ENCODE peak calls at places on chromosomes 4 and X, in five cellular contexts. P is transverse colon, Z is AG10803, N is left ventricle myocardium inferior, T is astrocyte of the spinal cord. V is an unnamed sample.

GRCh38 chrX:13254870-13255269 is 65.0 kb downstream of the ATXN3L start:
- DNase-seq in P (no peak), T (no peak), N (no peak), Z (no peak), V (no peak)

GRCh38 chrX:37956223-37956622 is 50.1 kb upstream of the SYTL5 start:
- DNase-seq in N (no peak), T (no peak), Z (no peak), P (no peak), V (no peak)

GRCh38 chr4:15563871-15564270 is 91.3 kb downstream of the FBXL5 start:
- DNase-seq in N (no peak), Z (no peak), P (no peak), T (no peak), V (no peak)

GRCh38 chrX:15310117-15310516 is 5.3 kb downstream of the ASB11 start:
- DNase-seq in P (no peak), T (no peak), Z (peak), N (no peak), V (no peak)

GRCh38 chr4:124121511-124121934 is 591.0 kb downstream of the ANKRD50 start:
- DNase-seq in T (peak), P (no peak), N (no peak), Z (peak), V (peak)

GRCh38 chr4:27692098-27692679 is 831.5 kb downstream of the STIM2 start:
- DNase-seq in P (no peak), N (no peak), T (peak), Z (peak), V (no peak)

GRCh38 chr4:5361968-5362367 is 310.7 kb downstream of the STK32B start:
- DNase-seq in T (peak), P (no peak), Z (no peak), N (no peak), V (no peak)

GRCh38 chrX:48461830-48462229 is 8.2 kb downstream of the SLC38A5 start:
- DNase-seq in T (no peak), N (no peak), Z (no peak), P (no peak), V (no peak)

GRCh38 chrX:27600686-27601085 is 10.5 kb downstream of the DCAF8L2 start:
- DNase-seq in P (no peak), T (no peak), Z (no peak), N (no peak), V (no peak)

GRCh38 chr4:55509272-55509671 is 37.4 kb downstream of the CLOCK start:
- DNase-seq in T (peak), P (no peak), Z (no peak), N (no peak), V (no peak)

GRCh38 chrX:9859711-9860555 is 73.7 kb downstream of the SHROOM2 start:
- DNase-seq in N (no peak), Z (peak), P (no peak), T (peak), V (peak)

GRCh38 chrX:72554448-72555140 is 18.0 kb downstream of the HDAC8 start:
- DNase-seq in P (no peak), N (no peak), T (peak), Z (no peak), V (no peak)

GRCh38 chr4:108920688-108921087 is 157.8 kb upstream of the ETNPPL start:
- DNase-seq in P (no peak), N (no peak), Z (no peak), T (no peak), V (no peak)

GRCh38 chrX:41350150-41350975 is 16.4 kb downstream of the DDX3X start:
- DNase-seq in N (no peak), Z (peak), P (no peak), T (peak), V (no peak)

GRCh38 chrX:7025471-7025870 is 122.0 kb upstream of the STS start:
- DNase-seq in N (no peak), P (no peak), Z (no peak), T (no peak), V (no peak)

GRCh38 chrX:141439651-141440050 is 144.9 kb downstream of the SPANXA1 start:
- DNase-seq in P (no peak), Z (peak), N (no peak), T (no peak), V (no peak)

GRCh38 chr4:3836802-3837601 is 70.8 kb downstream of the ADRA2C start:
- DNase-seq in T (no peak), N (no peak), P (no peak), Z (no peak), V (no peak)

GRCh38 chr4:162282711-162283110 is 118.9 kb upstream of the FSTL5 start:
- DNase-seq in T (no peak), N (no peak), Z (no peak), P (no peak), V (no peak)

GRCh38 chr4:187174749-187175148 is 451.1 kb upstream of the FAT1 start:
- DNase-seq in P (peak), N (no peak), T (no peak), Z (no peak), V (no peak)

GRCh38 chr4:170278481-170278880 is 188.7 kb upstream of the AADAT start:
- DNase-seq in T (no peak), N (no peak), Z (no peak), P (no peak), V (no peak)

GRCh38 chr4:6526171-6526570 is 48.8 kb upstream of the MAN2B2 start:
- DNase-seq in P (no peak), N (no peak), T (no peak), Z (no peak), V (no peak)

GRCh38 chr4:86717651-86718050 is 123.5 kb downstream of the PTPN13 start:
- DNase-seq in Z (no peak), P (no peak), N (no peak), T (no peak), V (no peak)

GRCh38 chr4:114600672-114601071 is 2.1 kb downstream of the UGT8 start:
- DNase-seq in N (no peak), T (peak), P (no peak), Z (no peak), V (no peak)

GRCh38 chr4:71133491-71133890 is 140.0 kb downstream of the DCK start:
- DNase-seq in N (no peak), T (no peak), Z (no peak), P (no peak), V (no peak)

GRCh38 chr4:167838686-167839085 is 253.7 kb upstream of the ANXA10 start:
- DNase-seq in Z (no peak), P (no peak), N (no peak), T (peak), V (no peak)

GRCh38 chr4:101156619-101157310 is 190.6 kb downstream of the PPP3CA start:
- DNase-seq in Z (no peak), T (no peak), P (no peak), N (no peak), V (no peak)

GRCh38 chrX:153519569-153520285 is 2.3 kb downstream of the ATP2B3 start:
- DNase-seq in Z (no peak), P (no peak), T (no peak), N (no peak), V (no peak)

GRCh38 chr4:38177035-38177791 is 217.0 kb downstream of the PTTG2 start:
- DNase-seq in T (peak), P (peak), N (peak), Z (peak), V (no peak)

GRCh38 chr4:8267077-8267476 is 2.5 kb upstream of the HTRA3 start:
- DNase-seq in P (peak), N (peak), T (peak), Z (peak), V (no peak)

GRCh38 chrX:152600853-152601635 is 36.7 kb upstream of the GABRQ start:
- DNase-seq in N (no peak), Z (no peak), T (no peak), P (no peak), V (no peak)

GRCh38 chr4:148845609-148846008 is 403.4 kb upstream of the NR3C2 start:
- DNase-seq in P (no peak), N (no peak), T (no peak), Z (no peak), V (no peak)

GRCh38 chr4:44806076-44806475 is 79.7 kb upstream of the GNPDA2 start:
- DNase-seq in N (no peak), P (no peak), Z (no peak), T (no peak), V (no peak)

GRCh38 chr4:2954358-2955185 is 8.6 kb downstream of the NOP14 start:
- DNase-seq in Z (no peak), T (no peak), P (no peak), N (no peak), V (no peak)

GRCh38 chr4:1113311-1114009 is at the start of gene RNF212:
- DNase-seq in Z (peak), T (no peak), N (no peak), P (peak), V (no peak)

GRCh38 chrX:56026816-56027215 is 205.3 kb upstream of the KLF8 start:
- DNase-seq in P (no peak), T (no peak), Z (no peak), N (no peak), V (no peak)

GRCh38 chr4:82903737-82904136 is 3.2 kb downstream of the THAP9 start:
- DNase-seq in N (no peak), T (no peak), P (no peak), Z (no peak), V (no peak)

GRCh38 chr4:2390780-2391490 is 27.5 kb downstream of the ZFYVE28 start:
- DNase-seq in N (no peak), T (no peak), Z (no peak), P (no peak), V (no peak)

DNA sequence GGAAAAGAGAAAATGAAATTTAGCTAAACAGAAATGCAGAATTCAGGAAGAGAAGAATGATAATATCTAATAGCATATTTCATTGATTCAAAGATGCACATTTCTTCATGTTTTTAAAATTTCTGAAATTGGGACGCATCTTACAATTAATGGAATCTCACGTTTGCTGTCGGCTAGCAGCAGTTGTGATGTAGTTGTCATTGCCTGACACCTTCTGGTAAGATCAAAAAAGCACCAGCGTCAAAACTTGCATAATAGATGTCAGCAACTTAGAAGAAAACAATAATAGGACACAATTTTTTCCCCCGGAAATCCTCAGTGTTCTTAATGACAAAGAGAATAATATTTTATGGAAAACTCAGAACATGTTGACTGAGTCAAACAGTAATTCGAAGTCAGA is 29.8 kb upstream of the SLC7A3 start:
- DNase-seq in N (no peak), T (no peak), Z (no peak), P (no peak), V (no peak)
- TF ChIP-seq CTCF in N (no peak), T (no peak), Z (no peak), P (no peak), V (no peak)

GRCh38 chr4:168848112-168848511 is 161.9 kb downstream of the CBR4 start:
- DNase-seq in Z (peak), N (no peak), T (peak), P (no peak), V (no peak)
- H3K4me3 ChIP-seq in Z (peak), N (peak), T (no peak), P (no peak), V (no peak)

GRCh38 chrX:150919401-150919800 is 20.9 kb upstream of the CD99L2 start:
- DNase-seq in N (no peak), P (no peak), T (no peak), Z (no peak), V (no peak)
- TF ChIP-seq CTCF in N (no peak), P (no peak), T (no peak), Z (no peak), V (no peak)

DNA sequence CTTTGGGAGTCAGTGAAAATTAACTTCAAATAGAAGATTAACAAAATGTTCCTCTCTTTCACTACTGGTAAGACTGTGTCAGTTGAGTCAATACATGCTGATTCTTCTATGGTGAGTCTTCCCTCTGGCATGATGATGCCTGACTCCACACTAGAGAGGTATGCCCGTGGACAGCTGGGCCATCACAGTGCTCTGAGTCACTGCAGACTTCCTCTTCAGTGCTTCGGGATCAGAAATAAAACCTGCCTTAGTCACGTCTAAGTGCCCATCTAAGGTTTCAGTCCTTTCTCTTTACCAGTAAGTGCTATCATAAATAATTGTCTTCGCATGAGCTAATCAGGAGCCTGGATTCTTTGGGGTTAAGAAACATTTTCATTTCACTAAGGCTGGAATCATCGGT is 1.6 kb upstream of the ASB5 start:
- DNase-seq in P (no peak), Z (peak), N (no peak), T (peak), V (peak)
- H3K4me3 ChIP-seq in P (no peak), Z (peak), N (no peak), T (no peak), V (no peak)

GRCh38 chr4:25234390-25235367 is 846 bp downstream of the PI4K2B start:
- DNase-seq in T (peak), N (peak), P (peak), Z (peak), V (peak)
- TF ChIP-seq CTCF in T (peak), N (peak), P (peak), Z (peak), V (peak)

V was measured in astrocyte of the cerebellum.